ENCODE peak calls at places on chromosomes 13 and 19, in six cellular contexts. P is neuronal stem cell, K is IMR-90, R is trophoblast cell, H is mesenchymal stem cell, F is H1. S is an unnamed sample.

GRCh38 chr19:12985049-12985776 is 10.1 kb upstream of the NFIX start:
- DNase-seq in P (no peak), H (peak; percentile 27), K (peak; percentile 76), F (no peak), R (peak; percentile 8), S (peak; percentile 33)

GRCh38 chr13:31053098-31053497 is 108.6 kb downstream of the HSPH1 start:
- DNase-seq in R (no peak), K (peak; percentile 37), F (no peak), P (no peak), H (peak; percentile 42), S (no peak)

GRCh38 chr13:101490400-101491015 is 38.0 kb downstream of the ITGBL1 start:
- DNase-seq in F (no peak), P (no peak), R (no peak), K (no peak), H (peak; percentile 31), S (no peak)

GRCh38 chr13:66673401-66673800 is 556.7 kb downstream of the PCDH9 start:
- DNase-seq in R (no peak), F (no peak), P (no peak), H (peak; percentile 32), K (peak; percentile 42), S (no peak)

GRCh38 chr13:93320942-93321341 is 94.3 kb downstream of the GPC6 start:
- DNase-seq in K (peak; percentile 67), R (no peak), P (no peak), F (no peak), H (peak; percentile 73), S (no peak)

GRCh38 chr13:19818223-19818842 is 35.6 kb upstream of the PSPC1 start:
- DNase-seq in F (peak; percentile 77), H (peak; percentile 28), R (peak; percentile 84), P (peak; percentile 36), K (no peak), S (peak; percentile 94)

GRCh38 chr19:36916991-36917390 is 859 bp downstream of the ZNF568 start:
- DNase-seq in R (no peak), F (no peak), P (peak; percentile 0), H (no peak), K (peak; percentile 33), S (no peak)

GRCh38 chr13:24644051-24644450 is 36.2 kb upstream of the ATP12A start:
- DNase-seq in P (no peak), K (peak; percentile 51), F (no peak), R (no peak), H (peak; percentile 45), S (no peak)

GRCh38 chr19:18526316-18526715 is 4.4 kb upstream of the ELL start:
- DNase-seq in F (no peak), H (no peak), R (peak; percentile 84), K (no peak), P (no peak), S (no peak)

GRCh38 chr19:16342002-16342715 is 17.5 kb downstream of the KLF2 start:
- DNase-seq in F (no peak), H (no peak), K (no peak), R (no peak), P (no peak), S (no peak)
- H3K4me2 ChIP-seq in F (no peak overlapping the region), H (no peak overlapping the region), K (no peak overlapping the region), R (no peak overlapping the region), P (no peak overlapping the region), S (no peak overlapping the region)

GRCh38 chr13:21453352-21454089 is 5.6 kb downstream of the ZDHHC20 start:
- DNase-seq in R (no peak), F (no peak), H (peak; percentile 20), P (no peak), K (no peak), S (no peak)

GRCh38 chr13:21458457-21458815 is 667 bp downstream of the ZDHHC20 start:
- DNase-seq in P (no peak), K (no peak), H (no peak), F (no peak), R (peak; percentile 73), S (peak; percentile 66)

GRCh38 chr13:21463424-21463823 is 4.3 kb upstream of the ZDHHC20 start:
- DNase-seq in F (no peak), P (no peak), H (no peak), K (no peak), R (no peak), S (no peak)

DNA sequence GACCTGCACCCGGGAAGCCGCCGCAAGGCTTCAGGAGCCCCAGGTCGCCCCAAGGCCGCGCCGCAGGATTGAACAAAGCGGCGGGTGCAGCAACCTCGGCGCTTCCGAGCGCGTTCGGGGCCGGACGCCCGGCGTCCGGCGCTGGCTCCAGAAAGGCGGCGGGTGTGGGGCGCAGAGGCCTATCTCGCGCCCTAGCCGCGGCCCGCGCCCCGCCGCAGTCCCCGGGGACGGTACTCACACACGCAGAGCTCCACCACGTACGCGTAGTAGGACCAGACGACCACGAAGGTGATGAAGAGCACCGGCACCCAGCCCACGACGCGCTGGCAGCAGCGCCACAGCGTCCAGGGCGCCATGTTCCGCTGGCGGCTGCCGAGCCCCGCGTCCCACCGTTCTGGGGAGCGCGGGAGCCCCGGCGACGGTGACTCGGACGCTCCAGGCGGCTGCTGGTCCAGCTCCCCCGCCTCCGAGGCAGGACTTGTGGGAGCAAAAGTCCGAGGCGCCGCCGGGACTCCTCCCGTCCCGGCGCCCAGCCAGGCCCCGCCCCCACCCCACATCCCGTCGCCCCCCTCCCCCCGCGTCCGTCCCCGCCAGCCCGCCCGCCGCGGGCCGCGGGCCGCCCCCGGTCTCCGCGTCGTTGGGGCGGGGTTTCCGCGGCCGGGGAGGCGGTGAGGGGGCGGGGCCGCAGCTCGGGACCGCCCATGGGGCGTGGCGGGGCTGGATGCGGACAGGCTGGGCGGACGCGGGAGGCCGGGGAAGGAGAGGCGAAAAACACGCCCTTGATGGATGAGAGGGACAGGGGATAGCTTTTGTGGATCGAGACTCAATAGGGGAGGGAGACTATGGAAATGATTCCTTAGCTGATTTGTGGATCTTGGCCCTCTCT is at the start of gene ZDHHC20:
- DNase-seq in F (peak; percentile 46), K (peak; percentile 78), H (peak; percentile 86), P (peak; percentile 80), R (peak; percentile 74), S (peak; percentile 91)
- H3K4ac ChIP-seq in F (peak within 1 kb of the TSS; percentile 96), K (peak within 1 kb of the TSS; percentile 89), H (peak within 1 kb of the TSS; percentile 52), P (peak within 1 kb of the TSS; percentile 70), R (peak within 1 kb of the TSS; percentile 100), S (no peak within 1 kb of the TSS)

GRCh38 chr13:85076343-85076742 is 722.9 kb downstream of the SLITRK6 start:
- DNase-seq in H (no peak), P (no peak), R (no peak), F (no peak), K (no peak), S (no peak)
- H2AFZ ChIP-seq in H (no peak overlapping the region), P (no peak overlapping the region), R (no peak overlapping the region), F (no peak overlapping the region), K (no peak overlapping the region), S (no peak overlapping the region)

GRCh38 chr19:29515706-29516357 is 10.0 kb upstream of the VSTM2B start:
- DNase-seq in K (no peak), R (no peak), H (no peak), P (no peak), F (no peak), S (no peak)

GRCh38 chr19:29516821-29517395 is 8.9 kb upstream of the VSTM2B start:
- DNase-seq in K (no peak), R (no peak), F (no peak), H (no peak), P (no peak), S (no peak)

GRCh38 chr19:29516358-29516725 is 9.5 kb upstream of the VSTM2B start:
- DNase-seq in K (no peak), H (no peak), F (no peak), R (no peak), P (no peak), S (no peak)

GRCh38 chr19:29517946-29518345 is 7.8 kb upstream of the VSTM2B start:
- DNase-seq in F (no peak), R (no peak), K (no peak), P (no peak), H (no peak), S (no peak)

GRCh38 chr19:29517412-29517811 is 8.4 kb upstream of the VSTM2B start:
- DNase-seq in F (no peak), K (no peak), P (no peak), R (no peak), H (no peak), S (no peak)
- H3K4me2 ChIP-seq in F (no peak overlapping the region), K (no peak overlapping the region), P (no peak overlapping the region), R (no peak overlapping the region), H (no peak overlapping the region), S (no peak overlapping the region)

DNA sequence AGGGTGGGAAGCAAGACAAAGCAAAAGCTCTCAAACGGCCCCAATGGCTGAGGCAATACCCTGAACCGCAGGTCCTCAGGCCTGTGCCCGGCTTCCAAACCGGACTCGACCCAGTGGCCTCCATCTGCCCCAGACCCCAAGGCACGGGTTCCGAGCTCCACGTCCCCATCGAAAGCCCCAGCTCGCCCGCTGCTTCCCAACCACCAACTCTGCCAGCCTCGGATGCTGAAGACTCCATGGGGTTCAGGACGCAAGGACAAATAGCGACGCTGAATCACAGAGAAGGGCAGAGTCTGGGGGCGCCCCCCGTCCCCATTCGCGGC is 559 bp downstream of the POLR2E start:
- DNase-seq in R (no peak), P (no peak), H (no peak), K (no peak), F (no peak), S (no peak)
- H3K4ac ChIP-seq in R (peak overlapping the region; percentile 100), P (no peak overlapping the region), H (peak overlapping the region; percentile 71), K (peak overlapping the region; percentile 61), F (no peak overlapping the region), S (no peak overlapping the region)

GRCh38 chr19:4175669-4175931 is 6.8 kb downstream of the SIRT6 start:
- DNase-seq in H (no peak), P (no peak), F (no peak), K (no peak), R (no peak), S (no peak)
- H2AFZ ChIP-seq in H (no peak overlapping the region), P (no peak overlapping the region), F (no peak overlapping the region), K (no peak overlapping the region), R (no peak overlapping the region), S (no peak overlapping the region)

GRCh38 chr19:2775556-2776430 is 7.3 kb downstream of the SGTA start:
- DNase-seq in K (peak; percentile 35), P (no peak), H (peak; percentile 68), F (no peak), R (peak; percentile 26), S (no peak)
- H3K4me2 ChIP-seq in K (no peak overlapping the region), P (no peak overlapping the region), H (no peak overlapping the region), F (no peak overlapping the region), R (no peak overlapping the region), S (no peak overlapping the region)

S was measured in H9.